ENCODE peak calls at places on chromosomes 13 and 19, in four cellular contexts. I, T, G and O are unnamed samples.

GRCh38 chr13:19864018-19864338 is 529 bp upstream of the ZMYM5 start:
- DNase-seq in I (no peak), T (peak), G (peak), O (peak)

GRCh38 chr19:48090281-48090802 is 20.3 kb downstream of the PLA2G4C start:
- DNase-seq in I (no peak), T (no peak), G (no peak), O (no peak)

GRCh38 chr13:114225610-114226009 is 9.1 kb upstream of the CDC16 start:
- DNase-seq in I (no peak), T (no peak), G (no peak), O (no peak)

GRCh38 chr13:30148171-30148754 is 159.1 kb downstream of the KATNAL1 start:
- DNase-seq in I (no peak), T (no peak), G (no peak), O (no peak)

GRCh38 chr13:29937836-29938235 is 87.4 kb upstream of the UBL3 start:
- DNase-seq in I (no peak), T (no peak), G (no peak), O (no peak)

GRCh38 chr19:6362351-6362801 is 1.0 kb downstream of the CLPP start:
- DNase-seq in I (no peak), T (no peak), G (no peak), O (no peak)

GRCh38 chr13:47463726-47464125 is 537.3 kb downstream of the SUCLA2 start:
- DNase-seq in I (no peak), T (no peak), G (no peak), O (no peak)

GRCh38 chr19:567296-567900 is 5.0 kb upstream of the BSG start:
- DNase-seq in I (no peak), T (no peak), G (no peak), O (no peak)

GRCh38 chr13:97786510-97786909 is 167.0 kb upstream of the IPO5 start:
- DNase-seq in I (no peak), T (no peak), G (no peak), O (no peak)

GRCh38 chr19:1445185-1445931 is 4.6 kb upstream of the APC2 start:
- DNase-seq in I (peak), T (peak), G (no peak), O (peak)

GRCh38 chr13:21297452-21297851 is 121.0 kb downstream of the MRPL57 start:
- DNase-seq in I (no peak), T (no peak), G (no peak), O (no peak)

DNA sequence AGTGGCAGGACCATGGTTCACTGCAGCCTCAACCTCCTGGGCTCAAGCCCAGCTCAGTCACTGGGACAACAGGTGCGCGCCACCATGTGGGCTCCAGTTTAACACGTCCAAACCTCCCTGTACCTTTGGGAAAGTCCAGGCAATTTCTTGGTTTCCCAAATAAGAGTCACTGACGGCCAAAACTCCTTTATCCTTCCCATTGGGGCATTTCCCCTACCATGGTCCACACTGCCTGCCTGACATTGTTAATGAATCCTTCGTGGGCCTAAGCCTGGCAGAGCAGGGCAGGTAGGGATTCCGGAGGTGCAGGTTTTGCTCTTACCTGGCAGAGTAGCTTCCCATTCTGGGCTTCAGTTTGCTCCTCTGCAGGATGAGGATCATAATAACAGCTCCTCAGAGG is 66.2 kb upstream of the TM9SF2 start:
- DNase-seq in I (no peak), T (no peak), G (no peak), O (no peak)
- H3K27ac ChIP-seq in I (no peak), T (no peak), G (no peak), O (no peak)

GRCh38 chr13:89153941-89154340 is 1482.8 kb downstream of the SLITRK5 start:
- DNase-seq in I (no peak), T (no peak), G (no peak), O (no peak)

DNA sequence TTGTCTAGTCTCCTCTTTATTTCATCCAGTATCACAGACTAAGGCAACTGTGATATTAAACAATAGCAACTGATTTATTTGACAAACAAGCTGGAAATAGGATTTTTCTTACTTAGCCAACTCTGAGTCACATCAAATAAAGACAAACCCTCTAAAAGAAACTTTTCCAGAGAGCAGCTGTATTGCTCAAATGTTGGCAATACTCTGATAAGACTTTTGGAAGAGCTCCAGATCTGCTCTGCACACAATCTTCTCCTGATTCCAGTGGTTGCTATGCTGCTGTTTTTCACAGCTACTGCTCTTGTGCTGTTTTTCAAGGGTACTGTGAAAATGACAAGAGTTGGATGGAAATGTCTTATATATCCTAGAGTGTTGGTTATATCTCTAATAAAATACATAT is 1479.2 kb downstream of the SLITRK5 start:
- DNase-seq in I (no peak), T (no peak), G (no peak), O (no peak)
- H3K27ac ChIP-seq in I (no peak), T (no peak), G (no peak), O (no peak)

GRCh38 chr19:43634516-43634876 is 5.2 kb downstream of the CADM4 start:
- DNase-seq in I (no peak), T (no peak), G (no peak), O (peak)
- H3K27ac ChIP-seq in I (peak), T (no peak), G (no peak), O (peak)

DNA sequence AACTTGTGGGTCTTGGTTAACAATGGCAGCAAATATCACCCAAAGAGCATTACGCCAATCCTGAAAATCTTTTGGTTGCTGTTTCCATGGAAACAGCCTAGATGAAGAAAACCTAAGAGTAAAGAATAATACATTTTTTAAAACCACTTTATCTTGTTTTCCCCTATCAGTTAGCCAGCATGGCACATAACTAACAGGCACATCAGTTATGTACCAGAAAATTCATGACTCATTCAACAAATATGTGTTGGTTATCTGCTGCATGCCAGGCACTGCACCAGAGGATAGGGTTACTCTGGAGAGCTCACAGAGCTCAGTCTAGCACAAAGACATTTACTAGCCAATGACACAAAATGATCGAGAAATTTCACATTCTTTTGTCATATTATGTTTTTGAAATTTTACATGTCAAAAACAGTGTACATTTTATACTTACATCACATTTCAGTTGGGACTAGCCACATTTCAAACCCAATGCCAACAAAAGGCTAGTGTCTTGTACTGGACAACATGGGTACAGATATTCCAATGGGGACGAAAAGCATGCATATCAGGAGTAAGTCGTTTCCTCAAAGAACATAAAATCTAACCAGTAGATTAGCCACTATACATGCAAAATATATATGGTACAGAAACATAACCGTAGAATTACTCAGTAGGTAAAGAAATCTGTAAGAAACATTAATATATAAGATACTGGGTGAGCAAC is 20.3 kb downstream of the LNX2 start:
- DNase-seq in I (peak), T (peak), G (no peak), O (no peak)
- H3K27ac ChIP-seq in I (no peak), T (no peak), G (no peak), O (no peak)

GRCh38 chr19:38740252-38740592 is 4.1 kb downstream of the CAPN12 start:
- DNase-seq in I (no peak), T (no peak), G (no peak), O (no peak)
- H3K27ac ChIP-seq in I (peak), T (no peak), G (no peak), O (no peak)